ENCODE peak calls at places on chromosomes 2 and 18, in eight cellular contexts. One of them, this sample, is unnamed.

GRCh38 chr2:235567842-235568241 is 74.0 kb downstream of the AGAP1 start:
- DNase-seq in AG04450: no peak
- DNase-seq in sigmoid colon: no peak
- DNase-seq in WERI-Rb-1: no peak
- DNase-seq in cardiac fibroblast: no peak
- DNase-seq in AG10803: no peak
- DNase-seq in AG09319: no peak
- DNase-seq in HFFc6: no peak
- DNase-seq in this sample: no peak

GRCh38 chr2:42859006-42859552 is 66.7 kb upstream of the HAAO start:
- DNase-seq in HFFc6: peak
- DNase-seq in AG09319: peak
- DNase-seq in AG10803: peak
- DNase-seq in cardiac fibroblast: peak
- DNase-seq in WERI-Rb-1: peak
- DNase-seq in sigmoid colon: peak
- DNase-seq in AG04450: peak
- DNase-seq in this sample: no peak

GRCh38 chr2:147100406-147101035 is 744.3 kb upstream of the ACVR2A start:
- DNase-seq in AG04450: no peak
- DNase-seq in WERI-Rb-1: no peak
- DNase-seq in cardiac fibroblast: peak
- DNase-seq in AG09319: peak
- DNase-seq in AG10803: peak
- DNase-seq in HFFc6: no peak
- DNase-seq in sigmoid colon: no peak
- DNase-seq in this sample: no peak

GRCh38 chr2:7639476-7639875 is 722.3 kb downstream of the RNF144A start:
- DNase-seq in AG09319: no peak
- DNase-seq in WERI-Rb-1: no peak
- DNase-seq in cardiac fibroblast: no peak
- DNase-seq in sigmoid colon: no peak
- DNase-seq in AG10803: no peak
- DNase-seq in AG04450: no peak
- DNase-seq in HFFc6: no peak
- DNase-seq in this sample: no peak

GRCh38 chr2:47334356-47335136 is 68.4 kb upstream of the MSH2 start:
- DNase-seq in HFFc6: no peak
- DNase-seq in cardiac fibroblast: no peak
- DNase-seq in sigmoid colon: no peak
- DNase-seq in AG04450: no peak
- DNase-seq in AG10803: no peak
- DNase-seq in WERI-Rb-1: no peak
- DNase-seq in AG09319: no peak
- DNase-seq in this sample: no peak

GRCh38 chr18:25076980-25077780 is 274.8 kb downstream of the ZNF521 start:
- DNase-seq in WERI-Rb-1: no peak
- DNase-seq in AG04450: no peak
- DNase-seq in AG09319: no peak
- DNase-seq in sigmoid colon: no peak
- DNase-seq in AG10803: no peak
- DNase-seq in cardiac fibroblast: no peak
- DNase-seq in HFFc6: no peak
- DNase-seq in this sample: no peak

GRCh38 chr2:43605851-43606250 is 10.0 kb upstream of the THADA start:
- DNase-seq in AG10803: no peak
- DNase-seq in cardiac fibroblast: no peak
- DNase-seq in WERI-Rb-1: no peak
- DNase-seq in sigmoid colon: no peak
- DNase-seq in AG09319: no peak
- DNase-seq in AG04450: no peak
- DNase-seq in HFFc6: no peak
- DNase-seq in this sample: no peak

GRCh38 chr2:163132850-163133249 is 294.3 kb upstream of the KCNH7 start:
- DNase-seq in HFFc6: no peak
- DNase-seq in AG10803: peak
- DNase-seq in AG04450: no peak
- DNase-seq in WERI-Rb-1: no peak
- DNase-seq in cardiac fibroblast: peak
- DNase-seq in AG09319: no peak
- DNase-seq in sigmoid colon: no peak
- DNase-seq in this sample: no peak

GRCh38 chr2:98556634-98557033 is 51.7 kb downstream of the COA5 start:
- DNase-seq in HFFc6: no peak
- DNase-seq in AG09319: no peak
- DNase-seq in sigmoid colon: no peak
- DNase-seq in AG10803: no peak
- DNase-seq in AG04450: no peak
- DNase-seq in WERI-Rb-1: no peak
- DNase-seq in cardiac fibroblast: no peak
- DNase-seq in this sample: no peak

GRCh38 chr2:215027775-215028174 is 110.7 kb downstream of the ABCA12 start:
- DNase-seq in sigmoid colon: no peak
- DNase-seq in AG10803: no peak
- DNase-seq in cardiac fibroblast: no peak
- DNase-seq in WERI-Rb-1: no peak
- DNase-seq in AG04450: no peak
- DNase-seq in AG09319: no peak
- DNase-seq in HFFc6: no peak
- DNase-seq in this sample: no peak

GRCh38 chr2:219440388-219441256 is 6.0 kb downstream of the SPEG start:
- DNase-seq in AG04450: no peak
- DNase-seq in WERI-Rb-1: no peak
- DNase-seq in HFFc6: peak
- DNase-seq in AG10803: peak
- DNase-seq in AG09319: no peak
- DNase-seq in sigmoid colon: no peak
- DNase-seq in cardiac fibroblast: no peak
- DNase-seq in this sample: no peak

GRCh38 chr2:158502984-158503383 is 46.2 kb downstream of the PKP4 start:
- DNase-seq in sigmoid colon: no peak
- DNase-seq in HFFc6: peak
- DNase-seq in WERI-Rb-1: no peak
- DNase-seq in cardiac fibroblast: peak
- DNase-seq in AG09319: peak
- DNase-seq in AG10803: peak
- DNase-seq in AG04450: peak
- DNase-seq in this sample: no peak

GRCh38 chr2:191382801-191383200 is 137.6 kb downstream of the MYO1B start:
- DNase-seq in HFFc6: peak
- DNase-seq in WERI-Rb-1: no peak
- DNase-seq in AG04450: peak
- DNase-seq in AG10803: peak
- DNase-seq in sigmoid colon: no peak
- DNase-seq in AG09319: peak
- DNase-seq in cardiac fibroblast: peak
- DNase-seq in this sample: no peak

GRCh38 chr2:1736997-1737480 is 7.3 kb downstream of the PXDN start:
- DNase-seq in AG09319: no peak
- DNase-seq in HFFc6: peak
- DNase-seq in AG10803: peak
- DNase-seq in sigmoid colon: peak
- DNase-seq in cardiac fibroblast: peak
- DNase-seq in AG04450: peak
- DNase-seq in WERI-Rb-1: peak
- DNase-seq in this sample: no peak

GRCh38 chr18:3901811-3902210 is 451.8 kb downstream of the TGIF1 start:
- DNase-seq in sigmoid colon: no peak
- DNase-seq in AG04450: no peak
- DNase-seq in WERI-Rb-1: no peak
- DNase-seq in AG10803: no peak
- DNase-seq in AG09319: no peak
- DNase-seq in cardiac fibroblast: no peak
- DNase-seq in HFFc6: no peak
- DNase-seq in this sample: no peak

GRCh38 chr2:162430323-162430722 is 86.4 kb downstream of the GCA start:
- DNase-seq in AG04450: no peak
- DNase-seq in HFFc6: no peak
- DNase-seq in AG10803: no peak
- DNase-seq in WERI-Rb-1: no peak
- DNase-seq in AG09319: no peak
- DNase-seq in cardiac fibroblast: peak
- DNase-seq in sigmoid colon: no peak
- DNase-seq in this sample: no peak

DNA sequence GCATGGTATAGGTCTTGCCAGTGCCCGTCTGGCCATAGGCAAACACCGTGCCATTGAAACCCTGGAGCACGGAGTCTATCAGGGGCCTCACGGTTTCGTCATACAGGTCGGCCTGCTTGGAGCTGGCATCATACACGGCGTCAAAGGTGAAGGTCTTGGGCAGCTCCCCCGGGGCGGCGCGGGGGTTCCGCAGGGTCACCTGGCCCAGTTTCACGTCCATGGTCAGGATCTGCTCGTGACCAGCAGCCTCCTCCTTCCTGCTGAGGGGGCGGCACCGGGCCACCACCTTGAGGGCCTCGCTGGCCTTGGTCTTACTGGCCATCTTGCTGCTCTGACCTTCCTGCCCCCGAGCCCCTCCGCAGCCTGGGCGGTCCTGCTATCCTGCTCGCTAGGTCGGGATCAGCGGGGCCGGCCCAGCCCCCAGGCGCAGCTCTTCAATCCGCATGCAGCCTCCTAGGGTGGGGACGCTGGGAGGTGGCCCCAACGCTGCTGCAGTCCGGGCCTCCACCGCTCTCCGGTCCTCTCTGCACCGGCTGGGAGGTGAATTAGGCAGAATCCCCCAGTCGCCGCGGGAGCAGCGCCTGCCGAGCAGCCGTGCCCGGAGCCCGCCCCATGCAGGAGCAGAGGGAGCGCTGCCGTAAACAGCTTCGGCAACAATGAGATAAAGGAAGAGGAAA is 563 bp downstream of the KIF3C start:
- DNase-seq in cardiac fibroblast: no peak
- DNase-seq in HFFc6: no peak
- DNase-seq in AG09319: no peak
- DNase-seq in WERI-Rb-1: no peak
- DNase-seq in AG04450: no peak
- DNase-seq in sigmoid colon: no peak
- DNase-seq in AG10803: no peak
- DNase-seq in this sample: no peak
- TF ChIP-seq CTCF in cardiac fibroblast: no peak
- TF ChIP-seq CTCF in HFFc6: no peak
- TF ChIP-seq CTCF in AG09319: no peak
- TF ChIP-seq CTCF in WERI-Rb-1: no peak
- TF ChIP-seq CTCF in AG04450: no peak
- TF ChIP-seq CTCF in sigmoid colon: no peak
- TF ChIP-seq CTCF in AG10803: no peak
- TF ChIP-seq CTCF in this sample: no peak

GRCh38 chr2:100919316-100919715 is 82.8 kb upstream of the RPL31 start:
- DNase-seq in AG09319: no peak
- DNase-seq in AG04450: no peak
- DNase-seq in AG10803: no peak
- DNase-seq in WERI-Rb-1: no peak
- DNase-seq in sigmoid colon: no peak
- DNase-seq in HFFc6: no peak
- DNase-seq in cardiac fibroblast: no peak
- DNase-seq in this sample: no peak
- TF ChIP-seq CTCF in AG09319: peak
- TF ChIP-seq CTCF in AG04450: peak
- TF ChIP-seq CTCF in AG10803: peak
- TF ChIP-seq CTCF in WERI-Rb-1: peak
- TF ChIP-seq CTCF in sigmoid colon: no peak
- TF ChIP-seq CTCF in HFFc6: peak
- TF ChIP-seq CTCF in cardiac fibroblast: peak
- TF ChIP-seq CTCF in this sample: no peak

GRCh38 chr2:45506756-45507155 is 104.3 kb downstream of the SRBD1 start:
- DNase-seq in HFFc6: no peak
- DNase-seq in sigmoid colon: no peak
- DNase-seq in AG09319: no peak
- DNase-seq in AG04450: no peak
- DNase-seq in AG10803: peak
- DNase-seq in WERI-Rb-1: no peak
- DNase-seq in cardiac fibroblast: no peak
- DNase-seq in this sample: no peak

GRCh38 chr2:45510701-45511420 is 100.2 kb downstream of the SRBD1 start:
- DNase-seq in AG09319: no peak
- DNase-seq in AG10803: no peak
- DNase-seq in HFFc6: no peak
- DNase-seq in sigmoid colon: no peak
- DNase-seq in AG04450: no peak
- DNase-seq in cardiac fibroblast: no peak
- DNase-seq in WERI-Rb-1: no peak
- DNase-seq in this sample: no peak

GRCh38 chr2:45505138-45505537 is 105.9 kb downstream of the SRBD1 start:
- DNase-seq in HFFc6: no peak
- DNase-seq in AG09319: no peak
- DNase-seq in AG10803: no peak
- DNase-seq in WERI-Rb-1: no peak
- DNase-seq in sigmoid colon: no peak
- DNase-seq in cardiac fibroblast: no peak
- DNase-seq in AG04450: no peak
- DNase-seq in this sample: no peak
- TF ChIP-seq CTCF in HFFc6: no peak
- TF ChIP-seq CTCF in AG09319: no peak
- TF ChIP-seq CTCF in AG10803: no peak
- TF ChIP-seq CTCF in WERI-Rb-1: no peak
- TF ChIP-seq CTCF in sigmoid colon: no peak
- TF ChIP-seq CTCF in cardiac fibroblast: no peak
- TF ChIP-seq CTCF in AG04450: no peak
- TF ChIP-seq CTCF in this sample: no peak

GRCh38 chr2:67457699-67458098 is 60.6 kb downstream of the ETAA1 start:
- DNase-seq in cardiac fibroblast: no peak
- DNase-seq in HFFc6: no peak
- DNase-seq in sigmoid colon: no peak
- DNase-seq in WERI-Rb-1: no peak
- DNase-seq in AG10803: no peak
- DNase-seq in AG09319: no peak
- DNase-seq in AG04450: no peak
- DNase-seq in this sample: no peak

GRCh38 chr2:67455219-67456142 is 58.3 kb downstream of the ETAA1 start:
- DNase-seq in sigmoid colon: no peak
- DNase-seq in cardiac fibroblast: no peak
- DNase-seq in WERI-Rb-1: no peak
- DNase-seq in AG10803: no peak
- DNase-seq in HFFc6: no peak
- DNase-seq in AG09319: no peak
- DNase-seq in AG04450: no peak
- DNase-seq in this sample: no peak

GRCh38 chr2:67453365-67453764 is 56.2 kb downstream of the ETAA1 start:
- DNase-seq in AG04450: no peak
- DNase-seq in sigmoid colon: no peak
- DNase-seq in WERI-Rb-1: no peak
- DNase-seq in HFFc6: peak
- DNase-seq in AG09319: no peak
- DNase-seq in cardiac fibroblast: no peak
- DNase-seq in AG10803: no peak
- DNase-seq in this sample: no peak

GRCh38 chr2:67459761-67460160 is 62.6 kb downstream of the ETAA1 start:
- DNase-seq in AG09319: no peak
- DNase-seq in sigmoid colon: no peak
- DNase-seq in AG04450: no peak
- DNase-seq in HFFc6: no peak
- DNase-seq in cardiac fibroblast: no peak
- DNase-seq in AG10803: no peak
- DNase-seq in WERI-Rb-1: no peak
- DNase-seq in this sample: no peak

DNA sequence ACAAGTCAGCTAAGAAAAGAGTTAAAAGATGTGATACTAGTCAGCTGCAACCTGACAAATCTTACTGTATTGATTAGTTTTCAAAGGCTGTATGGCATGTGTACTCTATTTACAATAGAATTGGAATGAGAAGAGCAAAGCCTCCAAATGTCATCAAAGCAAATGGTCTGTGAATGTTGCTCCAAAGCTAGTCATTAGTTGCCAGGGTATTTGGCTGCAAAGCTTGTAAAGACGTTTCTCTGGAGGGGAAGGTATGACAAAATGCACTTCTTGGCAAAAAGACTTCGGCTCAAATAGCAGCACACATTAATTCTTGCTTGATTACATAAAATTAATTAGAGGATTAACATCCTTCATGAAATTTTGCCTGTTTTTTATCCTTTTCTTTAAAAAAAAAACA is 59.3 kb downstream of the ETAA1 start:
- DNase-seq in AG09319: no peak
- DNase-seq in sigmoid colon: no peak
- DNase-seq in HFFc6: no peak
- DNase-seq in AG04450: no peak
- DNase-seq in WERI-Rb-1: no peak
- DNase-seq in AG10803: no peak
- DNase-seq in cardiac fibroblast: no peak
- DNase-seq in this sample: no peak
- TF ChIP-seq CTCF in AG09319: no peak
- TF ChIP-seq CTCF in sigmoid colon: no peak
- TF ChIP-seq CTCF in HFFc6: no peak
- TF ChIP-seq CTCF in AG04450: no peak
- TF ChIP-seq CTCF in WERI-Rb-1: no peak
- TF ChIP-seq CTCF in AG10803: no peak
- TF ChIP-seq CTCF in cardiac fibroblast: no peak
- TF ChIP-seq CTCF in this sample: no peak

This sample was measured in RWPE2.